ENCODE peak calls at places on chromosomes 11 and 22, in eight cellular contexts. One of them, this sample, is unnamed.

GRCh38 chr11:41282436-41282835 is 177.0 kb downstream of the LRRC4C start:
- DNase-seq in PC-3: peak; percentile 56
- DNase-seq in upper lobe of right lung: no peak
- DNase-seq in psoas muscle: no peak
- DNase-seq in IMR-90: no peak
- DNase-seq in adrenal gland: no peak
- DNase-seq in ovary: no peak
- DNase-seq in left lung: no peak
- DNase-seq in this sample: no peak

GRCh38 chr11:14727215-14727614 is 83.6 kb downstream of the PDE3B start:
- DNase-seq in adrenal gland: no peak
- DNase-seq in left lung: no peak
- DNase-seq in upper lobe of right lung: no peak
- DNase-seq in psoas muscle: no peak
- DNase-seq in ovary: no peak
- DNase-seq in IMR-90: no peak
- DNase-seq in PC-3: no peak
- DNase-seq in this sample: no peak

GRCh38 chr11:19087658-19088057 is 27.1 kb upstream of the MRGPRX2 start:
- DNase-seq in psoas muscle: no peak
- DNase-seq in left lung: no peak
- DNase-seq in adrenal gland: no peak
- DNase-seq in upper lobe of right lung: no peak
- DNase-seq in ovary: no peak
- DNase-seq in IMR-90: peak; percentile 60
- DNase-seq in PC-3: peak; percentile 92
- DNase-seq in this sample: no peak

GRCh38 chr11:10308208-10308954 is 3.5 kb downstream of the ADM start:
- DNase-seq in upper lobe of right lung: no peak
- DNase-seq in ovary: no peak
- DNase-seq in PC-3: no peak
- DNase-seq in IMR-90: peak; percentile 34
- DNase-seq in left lung: no peak
- DNase-seq in psoas muscle: no peak
- DNase-seq in adrenal gland: no peak
- DNase-seq in this sample: no peak

GRCh38 chr22:16949561-16949960 is 58.5 kb downstream of the GAB4 start:
- DNase-seq in left lung: no peak
- DNase-seq in adrenal gland: peak; percentile 73
- DNase-seq in upper lobe of right lung: no peak
- DNase-seq in psoas muscle: no peak
- DNase-seq in ovary: no peak
- DNase-seq in PC-3: no peak
- DNase-seq in IMR-90: no peak
- DNase-seq in this sample: no peak

GRCh38 chr22:46162285-46162684 is 12.0 kb downstream of the PPARA start:
- DNase-seq in PC-3: no peak
- DNase-seq in left lung: no peak
- DNase-seq in upper lobe of right lung: no peak
- DNase-seq in IMR-90: no peak
- DNase-seq in psoas muscle: no peak
- DNase-seq in ovary: no peak
- DNase-seq in adrenal gland: no peak
- DNase-seq in this sample: no peak

GRCh38 chr11:67253872-67254624 is 12.2 kb upstream of the GRK2 start:
- DNase-seq in adrenal gland: no peak
- DNase-seq in ovary: no peak
- DNase-seq in IMR-90: no peak
- DNase-seq in left lung: no peak
- DNase-seq in upper lobe of right lung: no peak
- DNase-seq in PC-3: no peak
- DNase-seq in psoas muscle: no peak
- DNase-seq in this sample: no peak

GRCh38 chr11:41878158-41878557 is 418.7 kb upstream of the LRRC4C start:
- DNase-seq in adrenal gland: no peak
- DNase-seq in PC-3: peak; percentile 67
- DNase-seq in left lung: no peak
- DNase-seq in ovary: no peak
- DNase-seq in psoas muscle: no peak
- DNase-seq in IMR-90: no peak
- DNase-seq in upper lobe of right lung: no peak
- DNase-seq in this sample: no peak

GRCh38 chr11:38543951-38544350 is 1945.9 kb upstream of the RAG2 start:
- DNase-seq in PC-3: no peak
- DNase-seq in ovary: no peak
- DNase-seq in upper lobe of right lung: no peak
- DNase-seq in psoas muscle: no peak
- DNase-seq in left lung: no peak
- DNase-seq in IMR-90: no peak
- DNase-seq in adrenal gland: no peak
- DNase-seq in this sample: no peak

GRCh38 chr11:103486609-103487008 is 377.4 kb downstream of the DYNC2H1 start:
- DNase-seq in psoas muscle: no peak
- DNase-seq in upper lobe of right lung: no peak
- DNase-seq in PC-3: peak; percentile 90
- DNase-seq in left lung: no peak
- DNase-seq in ovary: no peak
- DNase-seq in IMR-90: peak; percentile 28
- DNase-seq in adrenal gland: no peak
- DNase-seq in this sample: no peak

GRCh38 chr11:75423721-75424120 is 9.3 kb downstream of the KLHL35 start:
- DNase-seq in left lung: no peak
- DNase-seq in PC-3: no peak
- DNase-seq in ovary: no peak
- DNase-seq in IMR-90: no peak
- DNase-seq in psoas muscle: no peak
- DNase-seq in adrenal gland: no peak
- DNase-seq in upper lobe of right lung: no peak
- DNase-seq in this sample: no peak

GRCh38 chr11:9231848-9232177 is 33.3 kb downstream of the DENND5A start:
- DNase-seq in ovary: no peak
- DNase-seq in upper lobe of right lung: no peak
- DNase-seq in IMR-90: peak; percentile 72
- DNase-seq in adrenal gland: peak; percentile 46
- DNase-seq in PC-3: no peak
- DNase-seq in psoas muscle: no peak
- DNase-seq in left lung: no peak
- DNase-seq in this sample: no peak

GRCh38 chr11:112881461-112881860 is 79.8 kb upstream of the NCAM1 start:
- DNase-seq in left lung: peak; percentile 76
- DNase-seq in ovary: peak; percentile 70
- DNase-seq in IMR-90: no peak
- DNase-seq in PC-3: no peak
- DNase-seq in adrenal gland: peak; percentile 85
- DNase-seq in psoas muscle: peak; percentile 71
- DNase-seq in upper lobe of right lung: peak; percentile 72
- DNase-seq in this sample: peak; percentile 41

GRCh38 chr11:64500176-64501013 is 90.6 kb upstream of the SLC22A12 start:
- DNase-seq in left lung: peak; percentile 50
- DNase-seq in IMR-90: no peak
- DNase-seq in PC-3: no peak
- DNase-seq in adrenal gland: no peak
- DNase-seq in psoas muscle: no peak
- DNase-seq in upper lobe of right lung: no peak
- DNase-seq in ovary: no peak
- DNase-seq in this sample: no peak

GRCh38 chr22:37696657-37697539 is at the start of gene TRIOBP:
- DNase-seq in IMR-90: peak; percentile 91
- DNase-seq in ovary: peak; percentile 89
- DNase-seq in PC-3: peak; percentile 93
- DNase-seq in psoas muscle: peak; percentile 95
- DNase-seq in left lung: peak; percentile 99
- DNase-seq in upper lobe of right lung: peak; percentile 97
- DNase-seq in adrenal gland: peak; percentile 99
- DNase-seq in this sample: peak; percentile 96

GRCh38 chr11:28962492-28962891 is 854.3 kb downstream of the METTL15 start:
- DNase-seq in left lung: no peak
- DNase-seq in ovary: no peak
- DNase-seq in IMR-90: no peak
- DNase-seq in PC-3: peak; percentile 28
- DNase-seq in upper lobe of right lung: no peak
- DNase-seq in psoas muscle: no peak
- DNase-seq in adrenal gland: no peak
- DNase-seq in this sample: no peak

GRCh38 chr11:2211113-2211971 is 39.7 kb upstream of the TH start:
- DNase-seq in adrenal gland: no peak
- DNase-seq in ovary: no peak
- DNase-seq in psoas muscle: no peak
- DNase-seq in upper lobe of right lung: peak; percentile 41
- DNase-seq in IMR-90: no peak
- DNase-seq in PC-3: no peak
- DNase-seq in left lung: peak; percentile 65
- DNase-seq in this sample: no peak

GRCh38 chr22:17607891-17608521 is 20.5 kb downstream of the ATP6V1E1 start:
- DNase-seq in adrenal gland: no peak
- DNase-seq in psoas muscle: no peak
- DNase-seq in left lung: no peak
- DNase-seq in IMR-90: peak; percentile 10
- DNase-seq in upper lobe of right lung: no peak
- DNase-seq in ovary: no peak
- DNase-seq in PC-3: no peak
- DNase-seq in this sample: no peak

GRCh38 chr22:37639771-37640590 is 512 bp downstream of the SH3BP1 start:
- DNase-seq in adrenal gland: no peak
- DNase-seq in upper lobe of right lung: no peak
- DNase-seq in left lung: no peak
- DNase-seq in IMR-90: no peak
- DNase-seq in PC-3: no peak
- DNase-seq in ovary: no peak
- DNase-seq in psoas muscle: no peak
- DNase-seq in this sample: no peak

GRCh38 chr11:91513734-91514133 is 710.9 kb upstream of the FAT3 start:
- DNase-seq in upper lobe of right lung: no peak
- DNase-seq in left lung: no peak
- DNase-seq in adrenal gland: no peak
- DNase-seq in psoas muscle: no peak
- DNase-seq in PC-3: peak; percentile 55
- DNase-seq in IMR-90: no peak
- DNase-seq in ovary: no peak
- DNase-seq in this sample: no peak

GRCh38 chr11:22634897-22635629 is 9.4 kb upstream of the FANCF start:
- DNase-seq in PC-3: no peak
- DNase-seq in left lung: no peak
- DNase-seq in adrenal gland: peak; percentile 29
- DNase-seq in psoas muscle: no peak
- DNase-seq in ovary: peak; percentile 22
- DNase-seq in upper lobe of right lung: no peak
- DNase-seq in IMR-90: peak; percentile 18
- DNase-seq in this sample: no peak

GRCh38 chr11:62854825-62855570 is 15.6 kb upstream of the WDR74 start:
- DNase-seq in ovary: no peak
- DNase-seq in PC-3: no peak
- DNase-seq in IMR-90: no peak
- DNase-seq in adrenal gland: no peak
- DNase-seq in upper lobe of right lung: no peak
- DNase-seq in psoas muscle: no peak
- DNase-seq in left lung: no peak
- DNase-seq in this sample: no peak

GRCh38 chr11:72123117-72123653 is 10.7 kb upstream of the ANAPC15 start:
- DNase-seq in PC-3: no peak
- DNase-seq in adrenal gland: peak; percentile 61
- DNase-seq in IMR-90: no peak
- DNase-seq in upper lobe of right lung: no peak
- DNase-seq in psoas muscle: no peak
- DNase-seq in left lung: no peak
- DNase-seq in ovary: no peak
- DNase-seq in this sample: no peak

GRCh38 chr11:85810521-85810870 is 445 bp downstream of the SYTL2 start:
- DNase-seq in ovary: no peak
- DNase-seq in IMR-90: no peak
- DNase-seq in upper lobe of right lung: no peak
- DNase-seq in adrenal gland: no peak
- DNase-seq in left lung: peak; percentile 57
- DNase-seq in psoas muscle: no peak
- DNase-seq in PC-3: no peak
- DNase-seq in this sample: no peak
- H3K4me1 ChIP-seq in ovary: peaks cover 3% of the 10 kb centered on the region
- H3K4me1 ChIP-seq in IMR-90: peaks cover 13% of the 10 kb centered on the region
- H3K4me1 ChIP-seq in upper lobe of right lung: peaks cover 15% of the 10 kb centered on the region
- H3K4me1 ChIP-seq in adrenal gland: peaks cover 10% of the 10 kb centered on the region
- H3K4me1 ChIP-seq in left lung: peaks cover 17% of the 10 kb centered on the region
- H3K4me1 ChIP-seq in psoas muscle: no peaks in the 10 kb centered on the region
- H3K4me1 ChIP-seq in PC-3: peaks cover 55% of the 10 kb centered on the region
- H3K4me1 ChIP-seq in this sample: no peaks in the 10 kb centered on the region

DNA sequence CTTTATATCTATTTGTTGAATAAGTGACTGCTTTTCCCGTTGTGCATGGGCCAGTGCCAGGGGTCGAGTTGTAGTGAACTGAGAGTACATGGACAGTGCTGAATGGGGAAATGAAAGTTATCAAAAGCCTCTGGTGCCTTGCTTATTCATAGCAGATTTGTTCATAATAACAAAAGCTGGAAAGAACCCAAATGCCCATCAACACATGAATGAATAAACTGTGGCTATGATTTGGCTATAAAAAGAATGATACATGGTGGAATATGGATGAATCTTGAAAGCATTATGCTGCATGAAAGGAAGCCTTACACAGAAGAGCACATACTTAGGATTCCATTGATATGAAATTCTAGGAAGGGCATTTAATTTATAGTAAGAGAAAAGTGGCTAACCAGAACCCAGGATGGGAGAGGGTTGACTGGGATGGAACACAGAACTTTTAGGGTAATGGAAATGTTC is 42.6 kb downstream of the PACS1 start:
- DNase-seq in adrenal gland: peak; percentile 61
- DNase-seq in psoas muscle: no peak
- DNase-seq in ovary: no peak
- DNase-seq in upper lobe of right lung: no peak
- DNase-seq in left lung: no peak
- DNase-seq in IMR-90: peak; percentile 76
- DNase-seq in PC-3: peak; percentile 92
- DNase-seq in this sample: no peak
- H3K4me3 ChIP-seq in adrenal gland: no peak overlapping the region
- H3K4me3 ChIP-seq in psoas muscle: no peak overlapping the region
- H3K4me3 ChIP-seq in ovary: no peak overlapping the region
- H3K4me3 ChIP-seq in upper lobe of right lung: no peak overlapping the region
- H3K4me3 ChIP-seq in left lung: no peak overlapping the region
- H3K4me3 ChIP-seq in IMR-90: no peak overlapping the region
- H3K4me3 ChIP-seq in PC-3: peak overlapping the region; percentile 54
- H3K4me3 ChIP-seq in this sample: no peak overlapping the region

DNA sequence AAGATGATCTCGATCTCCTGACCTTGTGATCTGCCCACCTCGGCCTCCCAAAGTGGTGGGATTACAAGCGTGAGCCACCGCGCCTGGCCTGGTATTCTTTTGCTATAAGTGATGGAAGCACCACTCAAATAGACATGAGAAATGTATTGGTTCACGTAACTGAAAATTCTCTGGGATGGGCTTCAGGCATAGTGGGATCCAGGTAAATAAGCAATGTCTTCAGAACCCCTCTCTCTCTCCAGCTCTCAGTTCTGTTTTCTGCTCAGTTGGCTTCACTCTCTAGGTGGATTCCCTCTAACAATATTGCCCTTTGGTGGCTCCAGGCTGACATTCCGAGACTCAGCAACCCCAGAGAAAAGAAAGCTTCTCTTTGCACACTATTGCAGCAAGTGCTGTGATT is 889 bp upstream of the LHFPL7 start:
- DNase-seq in PC-3: no peak
- DNase-seq in left lung: no peak
- DNase-seq in ovary: no peak
- DNase-seq in IMR-90: no peak
- DNase-seq in psoas muscle: no peak
- DNase-seq in adrenal gland: no peak
- DNase-seq in upper lobe of right lung: no peak
- DNase-seq in this sample: no peak
- H3K27ac ChIP-seq in PC-3: no peak overlapping the region
- H3K27ac ChIP-seq in left lung: no peak overlapping the region
- H3K27ac ChIP-seq in ovary: no peak overlapping the region
- H3K27ac ChIP-seq in IMR-90: no peak overlapping the region
- H3K27ac ChIP-seq in psoas muscle: no peak overlapping the region
- H3K27ac ChIP-seq in adrenal gland: no peak overlapping the region
- H3K27ac ChIP-seq in upper lobe of right lung: no peak overlapping the region
- H3K27ac ChIP-seq in this sample: no peak overlapping the region

GRCh38 chr22:22038178-22038880 is 55.7 kb upstream of the TOP3B start:
- DNase-seq in IMR-90: peak; percentile 53
- DNase-seq in left lung: no peak
- DNase-seq in ovary: no peak
- DNase-seq in psoas muscle: no peak
- DNase-seq in upper lobe of right lung: no peak
- DNase-seq in adrenal gland: no peak
- DNase-seq in PC-3: no peak
- DNase-seq in this sample: no peak
- H3K4me1 ChIP-seq in IMR-90: peaks cover 14% of the 10 kb centered on the region
- H3K4me1 ChIP-seq in left lung: no peaks in the 10 kb centered on the region
- H3K4me1 ChIP-seq in ovary: no peaks in the 10 kb centered on the region
- H3K4me1 ChIP-seq in psoas muscle: no peaks in the 10 kb centered on the region
- H3K4me1 ChIP-seq in upper lobe of right lung: no peaks in the 10 kb centered on the region
- H3K4me1 ChIP-seq in adrenal gland: no peaks in the 10 kb centered on the region
- H3K4me1 ChIP-seq in PC-3: no peaks in the 10 kb centered on the region
- H3K4me1 ChIP-seq in this sample: no peaks in the 10 kb centered on the region

This sample was measured in iPS DF 6.9.